ENCODE peak calls at places on chromosomes 13 and 19, in nine cellular contexts. One of them, this sample, is unnamed.

GRCh38 chr19:27774827-27775226 is 1438.1 kb downstream of the UQCRFS1 start:
- DNase-seq in bronchial epithelial cell: no peak
- DNase-seq in heart left ventricle: no peak
- DNase-seq in right atrium auricular region: peak
- DNase-seq in LNCaP clone FGC: no peak
- DNase-seq in PC-3: peak
- DNase-seq in IMR-90: no peak
- DNase-seq in OCI-LY7: peak
- DNase-seq in tibial artery: no peak
- DNase-seq in this sample: no peak

GRCh38 chr13:74251778-74252519 is 117.7 kb upstream of the KLF12 start:
- DNase-seq in bronchial epithelial cell: peak
- DNase-seq in heart left ventricle: no peak
- DNase-seq in right atrium auricular region: no peak
- DNase-seq in LNCaP clone FGC: no peak
- DNase-seq in PC-3: peak
- DNase-seq in IMR-90: no peak
- DNase-seq in OCI-LY7: no peak
- DNase-seq in tibial artery: no peak
- DNase-seq in this sample: no peak

GRCh38 chr19:10936661-10937084 is 8.1 kb downstream of the TIMM29 start:
- DNase-seq in bronchial epithelial cell: peak
- DNase-seq in heart left ventricle: no peak
- DNase-seq in right atrium auricular region: no peak
- DNase-seq in LNCaP clone FGC: peak
- DNase-seq in PC-3: peak
- DNase-seq in IMR-90: peak
- DNase-seq in OCI-LY7: peak
- DNase-seq in tibial artery: no peak
- DNase-seq in this sample: peak

GRCh38 chr13:56459291-56459690 is 681.4 kb upstream of the PRR20A start:
- DNase-seq in bronchial epithelial cell: no peak
- DNase-seq in heart left ventricle: no peak
- DNase-seq in right atrium auricular region: no peak
- DNase-seq in LNCaP clone FGC: no peak
- DNase-seq in PC-3: no peak
- DNase-seq in IMR-90: no peak
- DNase-seq in OCI-LY7: no peak
- DNase-seq in tibial artery: no peak
- DNase-seq in this sample: no peak

GRCh38 chr19:54609356-54609791 is 15.9 kb downstream of the LILRA1 start:
- DNase-seq in bronchial epithelial cell: no peak
- DNase-seq in heart left ventricle: no peak
- DNase-seq in right atrium auricular region: no peak
- DNase-seq in LNCaP clone FGC: no peak
- DNase-seq in PC-3: no peak
- DNase-seq in IMR-90: no peak
- DNase-seq in OCI-LY7: no peak
- DNase-seq in tibial artery: no peak
- DNase-seq in this sample: no peak

GRCh38 chr13:39483326-39483725 is 119.7 kb downstream of the LHFPL6 start:
- DNase-seq in bronchial epithelial cell: peak
- DNase-seq in heart left ventricle: no peak
- DNase-seq in right atrium auricular region: no peak
- DNase-seq in LNCaP clone FGC: no peak
- DNase-seq in PC-3: no peak
- DNase-seq in IMR-90: peak
- DNase-seq in OCI-LY7: no peak
- DNase-seq in tibial artery: no peak
- DNase-seq in this sample: no peak

GRCh38 chr19:15252398-15253018 is 20.3 kb upstream of the EPHX3 start:
- DNase-seq in bronchial epithelial cell: no peak
- DNase-seq in heart left ventricle: no peak
- DNase-seq in right atrium auricular region: no peak
- DNase-seq in LNCaP clone FGC: no peak
- DNase-seq in PC-3: no peak
- DNase-seq in IMR-90: peak
- DNase-seq in OCI-LY7: no peak
- DNase-seq in tibial artery: peak
- DNase-seq in this sample: no peak

GRCh38 chr13:113979791-113980471 is 6.1 kb upstream of the C13orf46 start:
- DNase-seq in bronchial epithelial cell: no peak
- DNase-seq in heart left ventricle: no peak
- DNase-seq in right atrium auricular region: no peak
- DNase-seq in LNCaP clone FGC: no peak
- DNase-seq in PC-3: no peak
- DNase-seq in IMR-90: no peak
- DNase-seq in OCI-LY7: no peak
- DNase-seq in tibial artery: peak
- DNase-seq in this sample: no peak

GRCh38 chr19:50252111-50252886 is 48.9 kb downstream of the MYH14 start:
- DNase-seq in bronchial epithelial cell: no peak
- DNase-seq in heart left ventricle: no peak
- DNase-seq in right atrium auricular region: no peak
- DNase-seq in LNCaP clone FGC: no peak
- DNase-seq in PC-3: peak
- DNase-seq in IMR-90: no peak
- DNase-seq in OCI-LY7: peak
- DNase-seq in tibial artery: no peak
- DNase-seq in this sample: no peak

GRCh38 chr13:30792257-30793000 is 57.1 kb downstream of the ALOX5AP start:
- DNase-seq in bronchial epithelial cell: peak
- DNase-seq in heart left ventricle: peak
- DNase-seq in right atrium auricular region: peak
- DNase-seq in LNCaP clone FGC: peak
- DNase-seq in PC-3: peak
- DNase-seq in IMR-90: peak
- DNase-seq in OCI-LY7: no peak
- DNase-seq in tibial artery: peak
- DNase-seq in this sample: peak

GRCh38 chr13:58712191-58712590 is 1080.6 kb downstream of the PCDH17 start:
- DNase-seq in bronchial epithelial cell: no peak
- DNase-seq in heart left ventricle: no peak
- DNase-seq in right atrium auricular region: no peak
- DNase-seq in LNCaP clone FGC: no peak
- DNase-seq in PC-3: no peak
- DNase-seq in IMR-90: no peak
- DNase-seq in OCI-LY7: no peak
- DNase-seq in tibial artery: no peak
- DNase-seq in this sample: no peak

GRCh38 chr13:79900356-79900755 is 419.4 kb downstream of the NDFIP2 start:
- DNase-seq in bronchial epithelial cell: no peak
- DNase-seq in heart left ventricle: no peak
- DNase-seq in right atrium auricular region: no peak
- DNase-seq in LNCaP clone FGC: no peak
- DNase-seq in PC-3: no peak
- DNase-seq in IMR-90: no peak
- DNase-seq in OCI-LY7: no peak
- DNase-seq in tibial artery: no peak
- DNase-seq in this sample: no peak

GRCh38 chr19:6278740-6279619 is 795 bp downstream of the MLLT1 start:
- DNase-seq in bronchial epithelial cell: no peak
- DNase-seq in heart left ventricle: no peak
- DNase-seq in right atrium auricular region: no peak
- DNase-seq in LNCaP clone FGC: no peak
- DNase-seq in PC-3: no peak
- DNase-seq in IMR-90: no peak
- DNase-seq in OCI-LY7: peak
- DNase-seq in tibial artery: no peak
- DNase-seq in this sample: no peak

GRCh38 chr13:24097667-24098066 is 62.9 kb upstream of the SPATA13 start:
- DNase-seq in bronchial epithelial cell: no peak
- DNase-seq in heart left ventricle: no peak
- DNase-seq in right atrium auricular region: no peak
- DNase-seq in LNCaP clone FGC: no peak
- DNase-seq in PC-3: no peak
- DNase-seq in IMR-90: no peak
- DNase-seq in OCI-LY7: no peak
- DNase-seq in tibial artery: no peak
- DNase-seq in this sample: no peak

GRCh38 chr19:3982701-3983541 is 2.3 kb downstream of the EEF2 start:
- DNase-seq in bronchial epithelial cell: peak
- DNase-seq in heart left ventricle: peak
- DNase-seq in right atrium auricular region: no peak
- DNase-seq in LNCaP clone FGC: no peak
- DNase-seq in PC-3: peak
- DNase-seq in IMR-90: peak
- DNase-seq in OCI-LY7: no peak
- DNase-seq in tibial artery: peak
- DNase-seq in this sample: no peak

GRCh38 chr13:79282976-79283375 is 123.1 kb downstream of the RBM26 start:
- DNase-seq in bronchial epithelial cell: peak
- DNase-seq in heart left ventricle: no peak
- DNase-seq in right atrium auricular region: no peak
- DNase-seq in LNCaP clone FGC: no peak
- DNase-seq in PC-3: peak
- DNase-seq in IMR-90: no peak
- DNase-seq in OCI-LY7: no peak
- DNase-seq in tibial artery: no peak
- DNase-seq in this sample: no peak

GRCh38 chr13:69524459-69525155 is 583.0 kb upstream of the ATXN8OS start:
- DNase-seq in bronchial epithelial cell: peak
- DNase-seq in heart left ventricle: no peak
- DNase-seq in right atrium auricular region: no peak
- DNase-seq in LNCaP clone FGC: no peak
- DNase-seq in PC-3: peak
- DNase-seq in IMR-90: no peak
- DNase-seq in OCI-LY7: no peak
- DNase-seq in tibial artery: no peak
- DNase-seq in this sample: peak
- TF ChIP-seq CTCF in bronchial epithelial cell: no peak
- TF ChIP-seq CTCF in heart left ventricle: no peak
- TF ChIP-seq CTCF in right atrium auricular region: peak
- TF ChIP-seq CTCF in LNCaP clone FGC: peak
- TF ChIP-seq CTCF in PC-3: peak
- TF ChIP-seq CTCF in IMR-90: peak
- TF ChIP-seq CTCF in OCI-LY7: peak
- TF ChIP-seq CTCF in tibial artery: no peak
- TF ChIP-seq CTCF in this sample: no peak

GRCh38 chr19:18297308-18297707 is 15.9 kb upstream of the JUND start:
- DNase-seq in bronchial epithelial cell: no peak
- DNase-seq in heart left ventricle: no peak
- DNase-seq in right atrium auricular region: no peak
- DNase-seq in LNCaP clone FGC: no peak
- DNase-seq in PC-3: no peak
- DNase-seq in IMR-90: peak
- DNase-seq in OCI-LY7: no peak
- DNase-seq in tibial artery: no peak
- DNase-seq in this sample: no peak

GRCh38 chr19:18301718-18302111 is 20.3 kb upstream of the JUND start:
- DNase-seq in bronchial epithelial cell: no peak
- DNase-seq in heart left ventricle: no peak
- DNase-seq in right atrium auricular region: no peak
- DNase-seq in LNCaP clone FGC: no peak
- DNase-seq in PC-3: no peak
- DNase-seq in IMR-90: no peak
- DNase-seq in OCI-LY7: no peak
- DNase-seq in tibial artery: no peak
- DNase-seq in this sample: no peak

GRCh38 chr19:18300930-18301717 is 19.7 kb upstream of the JUND start:
- DNase-seq in bronchial epithelial cell: no peak
- DNase-seq in heart left ventricle: peak
- DNase-seq in right atrium auricular region: peak
- DNase-seq in LNCaP clone FGC: no peak
- DNase-seq in PC-3: peak
- DNase-seq in IMR-90: peak
- DNase-seq in OCI-LY7: no peak
- DNase-seq in tibial artery: peak
- DNase-seq in this sample: no peak

GRCh38 chr19:18299654-18300053 is 18.2 kb upstream of the JUND start:
- DNase-seq in bronchial epithelial cell: no peak
- DNase-seq in heart left ventricle: no peak
- DNase-seq in right atrium auricular region: no peak
- DNase-seq in LNCaP clone FGC: no peak
- DNase-seq in PC-3: no peak
- DNase-seq in IMR-90: no peak
- DNase-seq in OCI-LY7: no peak
- DNase-seq in tibial artery: no peak
- DNase-seq in this sample: no peak

DNA sequence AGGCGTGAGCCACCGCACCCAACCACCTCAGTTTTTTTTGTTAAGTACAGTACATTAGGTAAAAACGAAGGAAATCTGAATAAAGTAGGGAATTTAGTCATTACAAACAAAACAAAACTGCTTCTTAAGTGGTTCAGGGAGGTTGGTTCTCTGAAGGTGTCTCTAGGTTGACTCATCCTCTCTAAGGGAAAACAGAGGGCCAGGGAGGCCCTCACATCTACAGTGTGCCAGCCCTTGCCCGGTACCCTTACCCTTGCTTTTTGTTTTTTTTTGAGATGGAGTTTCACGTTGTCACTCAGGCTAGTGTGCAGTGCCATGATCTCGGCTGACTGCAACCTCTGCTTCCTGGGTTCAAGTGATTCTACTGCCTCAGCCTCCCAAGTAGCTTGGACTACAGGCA is 17.2 kb upstream of the JUND start:
- DNase-seq in bronchial epithelial cell: no peak
- DNase-seq in heart left ventricle: no peak
- DNase-seq in right atrium auricular region: no peak
- DNase-seq in LNCaP clone FGC: no peak
- DNase-seq in PC-3: no peak
- DNase-seq in IMR-90: no peak
- DNase-seq in OCI-LY7: no peak
- DNase-seq in tibial artery: no peak
- DNase-seq in this sample: no peak
- H3K4me3 ChIP-seq in bronchial epithelial cell: no peak
- H3K4me3 ChIP-seq in heart left ventricle: no peak
- H3K4me3 ChIP-seq in right atrium auricular region: no peak
- H3K4me3 ChIP-seq in LNCaP clone FGC: no peak
- H3K4me3 ChIP-seq in PC-3: no peak
- H3K4me3 ChIP-seq in IMR-90: no peak
- H3K4me3 ChIP-seq in OCI-LY7: no peak
- H3K4me3 ChIP-seq in tibial artery: no peak
- H3K4me3 ChIP-seq in this sample: no peak

DNA sequence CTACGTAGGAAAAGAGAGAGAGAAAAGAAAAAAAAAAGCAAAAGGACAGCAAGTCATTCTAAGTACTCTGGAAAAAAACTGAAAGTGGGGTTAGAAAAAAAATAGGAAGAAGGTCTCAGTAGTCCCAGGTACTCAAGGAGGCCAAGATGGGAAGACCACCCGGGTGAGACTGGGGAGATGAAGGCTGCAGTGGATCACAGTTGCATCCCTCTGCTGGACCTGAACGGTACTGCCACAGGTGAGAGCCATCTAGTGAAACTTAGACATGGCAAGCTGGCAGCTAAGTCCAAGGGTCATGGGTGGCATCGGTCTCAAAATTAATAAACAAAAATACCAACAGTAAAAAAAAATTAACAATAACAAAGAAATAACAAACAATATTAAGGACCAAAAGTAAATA is 41.0 kb upstream of the ZNF91 start:
- DNase-seq in bronchial epithelial cell: no peak
- DNase-seq in heart left ventricle: no peak
- DNase-seq in right atrium auricular region: no peak
- DNase-seq in LNCaP clone FGC: no peak
- DNase-seq in PC-3: peak
- DNase-seq in IMR-90: no peak
- DNase-seq in OCI-LY7: peak
- DNase-seq in tibial artery: no peak
- DNase-seq in this sample: no peak
- TF ChIP-seq CTCF in bronchial epithelial cell: peak
- TF ChIP-seq CTCF in heart left ventricle: peak
- TF ChIP-seq CTCF in right atrium auricular region: no peak
- TF ChIP-seq CTCF in LNCaP clone FGC: peak
- TF ChIP-seq CTCF in PC-3: peak
- TF ChIP-seq CTCF in IMR-90: no peak
- TF ChIP-seq CTCF in OCI-LY7: peak
- TF ChIP-seq CTCF in tibial artery: no peak
- TF ChIP-seq CTCF in this sample: peak

GRCh38 chr19:34367424-34367957 is 2.5 kb downstream of the GPI start:
- DNase-seq in bronchial epithelial cell: no peak
- DNase-seq in heart left ventricle: no peak
- DNase-seq in right atrium auricular region: no peak
- DNase-seq in LNCaP clone FGC: no peak
- DNase-seq in PC-3: no peak
- DNase-seq in IMR-90: no peak
- DNase-seq in OCI-LY7: no peak
- DNase-seq in tibial artery: no peak
- DNase-seq in this sample: no peak
- H3K4me3 ChIP-seq in bronchial epithelial cell: no peak
- H3K4me3 ChIP-seq in heart left ventricle: peak
- H3K4me3 ChIP-seq in right atrium auricular region: no peak
- H3K4me3 ChIP-seq in LNCaP clone FGC: peak
- H3K4me3 ChIP-seq in PC-3: peak
- H3K4me3 ChIP-seq in IMR-90: no peak
- H3K4me3 ChIP-seq in OCI-LY7: no peak
- H3K4me3 ChIP-seq in tibial artery: no peak
- H3K4me3 ChIP-seq in this sample: no peak